ENCODE peak calls at places on chromosomes 6 and 20, in four cellular contexts. Z is mesendoderm, L is neuronal stem cell, V is H9. R is an unnamed sample.

GRCh38 chr6:148509789-148510581 is 167.3 kb downstream of the SASH1 start:
- DNase-seq in Z (peak), L (no peak), V (no peak), R (peak)

GRCh38 chr6:37582309-37582708 is 82.6 kb upstream of the CCDC167 start:
- DNase-seq in Z (peak), L (no peak), V (no peak), R (no peak)

GRCh38 chr6:4805553-4806307 is 29.5 kb downstream of the CDYL start:
- DNase-seq in Z (peak), L (peak), V (peak), R (peak)

GRCh38 chr6:111487656-111488055 is 4.6 kb upstream of the REV3L start:
- DNase-seq in Z (no peak), L (no peak), V (no peak), R (no peak)

GRCh38 chr6:127515234-127515793 is 3.8 kb downstream of the MTCL3 start:
- DNase-seq in Z (peak), L (peak), V (peak), R (no peak)

GRCh38 chr20:10414982-10415650 is 18.9 kb downstream of the MKKS start:
- DNase-seq in Z (peak), L (peak), V (no peak), R (peak)

GRCh38 chr20:41643504-41643938 is 25.3 kb upstream of the CHD6 start:
- DNase-seq in Z (peak), L (no peak), V (peak), R (peak)

GRCh38 chr6:111657146-111657545 is 51.5 kb upstream of the TRAF3IP2 start:
- DNase-seq in Z (no peak), L (no peak), V (no peak), R (no peak)

GRCh38 chr6:119147101-119148053 is 68.9 kb upstream of the FAM184A start:
- DNase-seq in Z (peak), L (no peak), V (no peak), R (peak)

GRCh38 chr6:98944598-98945011 is 3.1 kb downstream of the FBXL4 start:
- DNase-seq in Z (peak), L (no peak), V (no peak), R (no peak)

GRCh38 chr6:37460805-37461204 is 27.8 kb downstream of the CMTR1 start:
- DNase-seq in Z (peak), L (no peak), V (no peak), R (no peak)

GRCh38 chr6:16488813-16489212 is 250.4 kb downstream of the GMPR start:
- DNase-seq in Z (no peak), L (no peak), V (no peak), R (no peak)

GRCh38 chr20:47233333-47234188 is 122.9 kb downstream of the ZMYND8 start:
- DNase-seq in Z (no peak), L (no peak), V (no peak), R (no peak)

GRCh38 chr20:17431621-17432364 is 99.4 kb downstream of the BFSP1 start:
- DNase-seq in Z (peak), L (peak), V (peak), R (no peak)

GRCh38 chr6:30265166-30265565 is 52.0 kb upstream of the TRIM26 start:
- DNase-seq in Z (no peak), L (no peak), V (no peak), R (peak)

GRCh38 chr20:36604952-36605308 is 649 bp upstream of the RAB5IF start:
- DNase-seq in Z (no peak), L (no peak), V (no peak), R (no peak)

GRCh38 chr6:137767931-137768690 is 98.9 kb upstream of the TNFAIP3 start:
- DNase-seq in Z (no peak), L (no peak), V (no peak), R (no peak)

GRCh38 chr6:13480631-13481501 is 6.5 kb downstream of the GFOD1 start:
- DNase-seq in Z (peak), L (no peak), V (no peak), R (peak)

GRCh38 chr6:13479206-13479797 is 8.1 kb downstream of the GFOD1 start:
- DNase-seq in Z (no peak), L (no peak), V (no peak), R (no peak)

GRCh38 chr6:13484138-13484708 is 3.2 kb downstream of the GFOD1 start:
- DNase-seq in Z (no peak), L (no peak), V (no peak), R (peak)

GRCh38 chr6:13478525-13478962 is 8.9 kb downstream of the GFOD1 start:
- DNase-seq in Z (no peak), L (no peak), V (no peak), R (no peak)

GRCh38 chr6:13479971-13480434 is 7.4 kb downstream of the GFOD1 start:
- DNase-seq in Z (peak), L (no peak), V (no peak), R (peak)
- H3K4me2 ChIP-seq in Z (no peak), L (no peak), V (no peak), R (no peak)

DNA sequence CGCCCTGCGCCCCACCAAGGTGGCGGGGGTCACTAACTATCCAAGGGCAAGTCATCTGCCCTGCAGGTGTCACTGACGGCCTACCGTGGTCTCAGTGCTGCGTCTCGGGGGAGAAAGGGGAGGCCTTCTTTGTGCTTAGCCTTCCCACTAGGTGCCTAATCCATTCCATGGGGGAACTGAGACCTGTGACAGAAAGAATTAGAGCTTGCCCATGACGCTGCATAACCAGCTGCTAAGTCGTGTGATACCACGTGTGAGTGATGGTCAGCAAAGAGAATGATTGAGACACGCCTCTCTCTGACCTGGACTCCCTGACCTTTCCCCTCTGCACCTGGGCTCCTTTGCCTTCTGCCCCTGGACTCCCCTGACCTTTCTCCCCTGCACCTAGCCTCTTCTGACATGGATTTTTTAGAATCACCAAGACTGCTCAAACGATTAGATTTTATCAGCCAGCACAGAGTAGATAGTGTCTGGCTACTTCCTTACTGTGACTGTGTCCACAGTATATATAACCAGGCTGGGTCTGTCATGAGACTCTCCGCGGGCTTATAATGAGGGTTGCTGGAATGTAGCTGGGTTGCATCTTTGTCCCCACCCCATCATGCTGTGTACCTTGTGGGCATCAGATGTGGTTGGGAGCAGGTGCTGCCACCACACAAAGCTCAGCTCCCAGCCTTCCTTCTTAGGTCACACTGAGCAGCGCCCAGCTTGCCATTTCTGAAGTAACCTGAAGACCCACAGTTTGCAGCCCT is 140.6 kb downstream of the TMEM242 start:
- DNase-seq in Z (no peak), L (no peak), V (no peak), R (peak)
- H3K4ac ChIP-seq in Z (no peak), L (no peak), V (no peak), R (no peak)

DNA sequence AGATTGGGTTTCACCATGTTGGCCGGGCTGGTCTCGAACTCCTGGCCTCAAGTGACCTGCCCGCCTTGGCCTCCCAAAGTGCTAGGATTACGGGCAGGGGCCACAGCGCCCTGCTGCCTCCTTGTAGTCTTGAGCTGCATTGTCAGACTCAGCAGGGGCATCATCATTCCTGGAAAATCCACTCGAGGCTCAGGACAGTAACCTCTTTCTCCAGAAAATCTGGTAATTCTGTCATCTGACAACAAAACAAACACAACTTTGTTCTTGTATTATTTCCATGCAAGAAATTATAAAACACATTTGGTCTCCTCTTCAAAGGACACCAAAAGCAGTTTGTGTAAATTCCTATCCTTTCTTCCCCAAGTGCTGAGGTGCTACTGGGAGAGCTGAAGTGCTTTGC is 137.2 kb upstream of the INSM1 start:
- DNase-seq in Z (no peak), L (no peak), V (no peak), R (no peak)
- H3K4me2 ChIP-seq in Z (no peak), L (no peak), V (no peak), R (no peak)

GRCh38 chr6:34658605-34659218 is 37.9 kb downstream of the ILRUN start:
- DNase-seq in Z (no peak), L (no peak), V (no peak), R (no peak)
- H3K4ac ChIP-seq in Z (no peak), L (no peak), V (no peak), R (no peak)

GRCh38 chr20:646107-646867 is 6.7 kb downstream of the SRXN1 start:
- DNase-seq in Z (no peak), L (no peak), V (no peak), R (peak)
- H3K4me2 ChIP-seq in Z (no peak), L (no peak), V (no peak), R (no peak)

DNA sequence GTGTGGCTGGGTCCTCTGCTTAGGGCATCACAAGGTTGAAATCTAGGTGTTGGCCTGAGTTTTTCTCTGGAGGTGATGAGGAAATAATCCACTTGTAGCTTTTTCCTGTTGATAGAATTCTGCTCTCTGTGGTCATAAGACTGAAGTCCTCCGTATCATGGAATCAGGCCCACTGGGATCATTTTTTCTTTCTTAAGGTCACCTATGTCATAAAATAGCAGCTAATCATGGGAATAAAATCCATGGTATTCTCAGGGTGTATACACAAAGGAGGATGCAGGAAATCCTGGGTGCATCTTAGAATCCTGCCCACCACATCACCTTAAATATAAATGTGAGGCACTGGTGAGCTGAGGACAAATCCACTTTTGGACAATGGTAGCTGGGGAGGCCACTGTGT is 72.7 kb downstream of the PRDM1 start:
- DNase-seq in Z (no peak), L (no peak), V (no peak), R (no peak)
- H3K4ac ChIP-seq in Z (no peak), L (no peak), V (no peak), R (no peak)

GRCh38 chr6:7251861-7252260 is 61.1 kb downstream of the SSR1 start:
- DNase-seq in Z (no peak), L (no peak), V (no peak), R (no peak)
- H3K4me2 ChIP-seq in Z (no peak), L (no peak), V (no peak), R (no peak)